ENCODE peak calls at places on chromosomes 12 and 14, in seven cellular contexts. C is GM06990; I is CD8-positive, alpha-beta T cell; L is neural progenitor cell; R is thyroid gland; Y is astrocyte of the spinal cord; X is cardiac muscle cell. J is an unnamed sample.

GRCh38 chr14:92277031-92277430 is 45.9 kb upstream of the SLC24A4 start:
- DNase-seq in X (no peak), L (no peak), Y (no peak), R (no peak), I (no peak), C (no peak), J (no peak)

GRCh38 chr12:83408841-83409240 is 722.1 kb downstream of the TMTC2 start:
- DNase-seq in I (no peak), Y (peak), C (no peak), X (no peak), L (no peak), R (no peak), J (no peak)

GRCh38 chr12:39912211-39912980 is 193.5 kb downstream of the SLC2A13 start:
- DNase-seq in X (no peak), C (no peak), L (no peak), Y (no peak), R (peak), I (no peak), J (no peak)

GRCh38 chr12:101076940-101077351 is 133.1 kb downstream of the SLC5A8 start:
- DNase-seq in X (no peak), I (no peak), R (no peak), L (no peak), Y (no peak), C (no peak), J (no peak)

GRCh38 chr14:69263771-69264170 is 3.8 kb downstream of the GALNT16 start:
- DNase-seq in C (no peak), L (no peak), R (no peak), I (no peak), Y (no peak), X (no peak), J (no peak)

GRCh38 chr12:121992059-121992879 is 29.4 kb upstream of the BCL7A start:
- DNase-seq in Y (peak), X (peak), L (no peak), R (peak), I (peak), C (peak), J (no peak)

GRCh38 chr14:100827140-100827517 is 1.2 kb downstream of the MEG3 start:
- DNase-seq in I (no peak), Y (no peak), L (no peak), R (no peak), C (no peak), X (no peak), J (peak)

GRCh38 chr12:41011939-41012338 is 176.2 kb upstream of the PDZRN4 start:
- DNase-seq in C (no peak), R (no peak), L (no peak), Y (no peak), X (no peak), I (no peak), J (no peak)

GRCh38 chr14:88695873-88696272 is 96.9 kb downstream of the EML5 start:
- DNase-seq in I (no peak), R (no peak), X (no peak), Y (peak), L (no peak), C (no peak), J (no peak)

GRCh38 chr12:40551466-40551865 is 140.8 kb upstream of the CNTN1 start:
- DNase-seq in X (no peak), R (no peak), C (no peak), I (no peak), L (no peak), Y (no peak), J (no peak)

GRCh38 chr12:131683266-131684014 is 27.4 kb upstream of the SFSWAP start:
- DNase-seq in R (no peak), I (no peak), C (no peak), X (no peak), Y (no peak), L (no peak), J (no peak)

GRCh38 chr12:92860521-92860920 is 68.6 kb downstream of the EEA1 start:
- DNase-seq in Y (no peak), R (no peak), C (no peak), L (no peak), I (no peak), X (no peak), J (no peak)

GRCh38 chr14:52906141-52906601 is 44.7 kb downstream of the FERMT2 start:
- DNase-seq in L (no peak), I (no peak), R (no peak), C (no peak), Y (peak), X (no peak), J (no peak)

GRCh38 chr12:98198261-98198982 is 317.0 kb upstream of the TMPO start:
- DNase-seq in R (no peak), X (no peak), C (no peak), L (no peak), I (no peak), Y (peak), J (no peak)

GRCh38 chr12:12609692-12610091 is 2.0 kb upstream of the CREBL2 start:
- DNase-seq in Y (no peak), X (no peak), C (no peak), R (no peak), I (no peak), L (no peak), J (no peak)

GRCh38 chr12:12610711-12611110 is 965 bp upstream of the CREBL2 start:
- DNase-seq in X (no peak), R (no peak), C (no peak), L (no peak), I (no peak), Y (no peak), J (no peak)

GRCh38 chr12:12606793-12607589 is 4.7 kb upstream of the CREBL2 start:
- DNase-seq in I (no peak), Y (peak), C (peak), X (no peak), R (no peak), L (no peak), J (no peak)

GRCh38 chr12:12611512-12612306 is at the start of gene CREBL2:
- DNase-seq in Y (peak), I (peak), X (peak), R (peak), L (peak), C (peak), J (peak)

DNA sequence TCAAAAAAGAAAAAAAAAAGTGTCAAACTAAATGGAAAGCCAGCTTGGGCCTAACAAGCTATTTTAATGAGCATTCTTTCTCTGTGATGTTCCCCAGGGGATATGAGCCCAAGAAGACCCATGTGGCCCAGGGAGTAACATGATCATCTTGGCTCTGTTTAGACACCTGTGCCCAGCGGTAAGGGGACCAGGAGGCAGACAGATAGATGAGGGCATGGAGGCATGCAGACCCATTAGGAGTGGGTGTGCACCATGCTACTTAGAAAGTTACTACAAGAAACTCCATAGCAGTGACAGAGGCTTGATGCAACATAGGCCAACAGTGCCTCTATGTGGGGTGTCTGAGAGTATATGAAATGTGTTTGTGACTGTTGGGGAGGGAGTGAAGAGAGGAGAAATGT is 3.1 kb upstream of the CREBL2 start:
- DNase-seq in R (no peak), L (no peak), I (no peak), X (no peak), Y (peak), C (peak), J (no peak)
- TF ChIP-seq CTCF in R (no peak), L (no peak), I (no peak), X (no peak), Y (no peak), C (peak), J (no peak)

DNA sequence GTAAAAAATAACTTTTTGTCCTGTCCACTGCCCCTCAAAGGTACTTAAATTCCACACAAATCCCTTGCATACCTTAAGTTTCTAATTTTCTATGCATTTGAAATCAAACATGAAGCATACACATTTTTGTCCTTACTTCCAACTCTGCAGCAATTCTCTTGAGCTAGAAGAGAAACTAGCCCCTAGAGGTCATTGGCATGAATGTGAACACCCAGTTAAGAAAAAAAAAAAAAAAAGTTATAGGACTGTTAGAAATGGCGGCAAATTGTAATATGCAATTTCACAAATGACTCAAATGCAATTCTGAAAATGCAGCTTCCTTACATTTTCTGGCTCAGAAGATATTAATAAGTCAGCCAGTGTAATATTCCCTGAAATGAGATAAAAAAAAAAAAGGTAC is 4.6 kb upstream of the ESR2 start:
- DNase-seq in X (no peak), Y (no peak), I (no peak), C (no peak), R (no peak), L (no peak), J (no peak)
- TF ChIP-seq CTCF in X (peak), Y (no peak), I (no peak), C (peak), R (no peak), L (no peak), J (no peak)

GRCh38 chr14:104096318-104096717 is 10.8 kb downstream of the ASPG start:
- DNase-seq in L (no peak), C (no peak), R (no peak), X (no peak), Y (no peak), I (no peak), J (no peak)

GRCh38 chr14:104094709-104095425 is 9.4 kb downstream of the ASPG start:
- DNase-seq in R (peak), Y (peak), L (peak), C (peak), I (peak), X (peak), J (peak)

GRCh38 chr14:104095426-104096310 is 10.2 kb downstream of the ASPG start:
- DNase-seq in I (no peak), L (no peak), R (no peak), Y (no peak), C (no peak), X (no peak), J (no peak)

GRCh38 chr14:104098272-104099095 is 13.0 kb downstream of the ASPG start:
- DNase-seq in Y (no peak), L (no peak), I (no peak), C (no peak), X (no peak), R (no peak), J (no peak)

DNA sequence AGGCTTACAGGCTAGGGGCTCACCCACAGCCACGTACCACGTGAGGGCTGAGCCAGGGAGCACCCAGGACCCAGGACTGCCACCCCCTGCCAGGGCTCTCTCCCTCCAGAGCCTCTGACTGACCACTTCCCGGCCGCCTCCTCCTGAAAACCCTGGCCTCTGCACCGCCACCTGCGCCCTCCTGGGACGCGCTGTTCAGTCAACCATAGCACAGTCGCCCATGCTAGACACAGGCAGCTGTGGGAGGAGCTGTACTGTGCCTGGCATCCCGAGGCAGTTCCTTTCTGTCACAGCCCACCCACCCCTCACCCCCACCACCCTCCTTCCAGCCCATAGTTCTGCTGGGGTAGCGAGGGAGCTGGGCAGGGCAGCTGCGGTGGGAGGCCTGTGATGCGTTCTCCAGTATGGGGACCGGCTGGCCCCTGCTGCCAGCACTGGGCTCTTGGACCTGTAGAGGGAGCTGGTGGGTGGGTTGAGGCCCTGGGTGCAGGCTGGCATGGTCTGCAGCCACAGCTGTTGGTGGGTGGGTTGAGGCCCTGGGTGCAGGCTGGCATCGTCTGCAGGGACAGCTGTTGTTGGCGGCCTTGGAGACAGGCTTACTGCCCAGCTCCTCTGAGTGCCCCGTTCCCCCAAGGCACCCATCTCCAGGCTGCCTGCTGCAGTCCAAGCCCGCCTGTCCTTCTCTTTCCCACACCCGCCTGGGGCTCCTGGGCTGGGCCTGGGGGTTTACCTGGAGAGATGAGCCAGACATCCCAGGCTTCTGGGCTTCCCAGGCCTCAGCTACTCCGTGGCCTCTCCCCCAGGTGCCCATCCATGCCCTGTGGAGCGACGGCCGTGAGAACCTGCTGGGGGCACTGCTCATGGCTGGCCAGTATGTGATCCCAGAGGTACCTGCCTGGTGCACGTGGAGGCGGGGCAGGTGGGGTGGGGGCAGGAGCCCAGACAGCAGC is 11.5 kb downstream of the ASPG start:
- DNase-seq in Y (no peak), R (no peak), X (no peak), I (no peak), C (no peak), L (peak), J (no peak)
- TF ChIP-seq CTCF in Y (no peak), R (no peak), X (no peak), I (no peak), C (no peak), L (peak), J (no peak)

GRCh38 chr12:105406497-105406896 is 76.0 kb downstream of the C12orf75 start:
- DNase-seq in R (no peak), Y (no peak), L (no peak), C (no peak), X (no peak), I (no peak), J (no peak)
- TF ChIP-seq CTCF in R (no peak), Y (no peak), L (no peak), C (no peak), X (no peak), I (no peak), J (no peak)

GRCh38 chr14:58129208-58129607 is 22.8 kb downstream of the ARMH4 start:
- DNase-seq in X (no peak), C (no peak), L (no peak), I (no peak), Y (no peak), R (no peak), J (no peak)
- TF ChIP-seq CTCF in X (peak), C (peak), L (peak), I (no peak), Y (peak), R (no peak), J (no peak)

GRCh38 chr12:47686645-47687240 is 19.1 kb downstream of the RPAP3 start:
- DNase-seq in L (peak), Y (peak), R (no peak), I (no peak), C (no peak), X (peak), J (peak)
- TF ChIP-seq CTCF in L (peak), Y (peak), R (no peak), I (peak), C (peak), X (peak), J (peak)

GRCh38 chr14:38256358-38256840 is 506 bp upstream of the CLEC14A start:
- DNase-seq in L (peak), X (no peak), C (no peak), R (no peak), Y (peak), I (no peak), J (no peak)
- TF ChIP-seq CTCF in L (peak), X (peak), C (no peak), R (no peak), Y (peak), I (no peak), J (no peak)

GRCh38 chr12:10212623-10213131 is at the start of gene GABARAPL1:
- DNase-seq in Y (peak), R (peak), C (peak), L (peak), X (peak), I (peak), J (peak)
- TF ChIP-seq CTCF in Y (no peak), R (no peak), C (no peak), L (no peak), X (no peak), I (no peak), J (no peak)

GRCh38 chr12:3294481-3294911 is 196.5 kb upstream of the PRMT8 start:
- DNase-seq in I (no peak), C (no peak), Y (no peak), L (no peak), R (peak), X (no peak), J (no peak)

GRCh38 chr12:3293013-3293412 is 198.0 kb upstream of the PRMT8 start:
- DNase-seq in C (no peak), Y (no peak), L (no peak), I (no peak), R (no peak), X (no peak), J (no peak)

GRCh38 chr12:3295225-3295624 is 195.8 kb upstream of the PRMT8 start:
- DNase-seq in Y (no peak), C (no peak), R (no peak), L (no peak), I (no peak), X (no peak), J (no peak)

GRCh38 chr12:3291939-3292338 is 199.1 kb upstream of the PRMT8 start:
- DNase-seq in R (no peak), I (no peak), L (no peak), C (no peak), X (no peak), Y (no peak), J (no peak)

DNA sequence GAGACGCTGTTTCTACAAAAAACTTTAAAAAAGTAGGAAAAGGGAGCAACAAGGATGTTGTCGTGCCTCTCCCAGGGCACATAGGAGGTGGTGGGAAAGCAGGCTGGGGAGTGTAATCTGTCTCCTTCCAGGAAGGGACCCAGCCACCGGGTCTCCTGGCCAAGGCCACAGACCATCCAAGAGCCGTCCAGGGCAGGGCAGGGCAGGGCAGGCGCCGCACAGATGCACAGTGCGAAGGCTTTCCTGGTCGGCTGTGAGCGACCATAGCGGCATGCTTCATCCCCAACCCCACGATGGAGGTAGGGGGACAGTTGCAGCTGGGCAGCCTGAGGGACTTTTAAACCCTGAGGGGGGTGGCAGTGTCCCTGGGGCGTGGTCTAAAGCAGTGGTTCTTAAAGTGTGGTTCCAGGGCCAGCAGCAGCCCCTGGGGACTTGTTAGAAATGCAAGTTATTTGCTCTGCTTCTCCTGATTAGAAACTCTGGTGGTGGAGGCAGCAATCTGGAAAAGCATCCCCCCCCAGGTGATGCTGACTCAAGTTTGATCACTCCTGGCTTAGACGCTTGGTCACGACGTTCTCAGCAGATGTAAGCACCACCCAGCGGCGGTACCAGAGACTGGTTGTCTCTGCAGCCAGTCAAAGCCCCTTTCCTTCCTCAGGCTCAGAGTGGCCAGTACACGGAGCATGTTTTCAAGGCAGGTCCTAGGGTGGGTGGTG is 197.4 kb upstream of the PRMT8 start:
- DNase-seq in X (no peak), L (no peak), I (no peak), R (peak), Y (no peak), C (no peak), J (peak)
- TF ChIP-seq CTCF in X (peak), L (no peak), I (no peak), R (no peak), Y (peak), C (no peak), J (no peak)